ENCODE peak calls at places on chromosome 14, in four cellular contexts. F is naive thymus-derived CD4-positive, alpha-beta T cell; N is GM23338; W is mammary epithelial cell. E is an unnamed sample.
A peak's percentile ranks its signal among the peaks of the same experiment; 100 is the strongest.

GRCh38 chr14:89137514-89138163 is 279.4 kb downstream of the FOXN3 start:
- DNase-seq in W (peak; percentile 94), F (no peak), N (no peak), E (peak; percentile 95)

GRCh38 chr14:94158239-94158888 is 15.8 kb upstream of the PPP4R4 start:
- DNase-seq in N (no peak), F (no peak), W (peak; percentile 39), E (no peak)

GRCh38 chr14:45426685-45427282 is 173.8 kb upstream of the MIS18BP1 start:
- DNase-seq in N (peak; percentile 93), F (no peak), W (peak; percentile 49), E (no peak)

GRCh38 chr14:76486251-76486743 is 110.4 kb downstream of the ESRRB start:
- DNase-seq in F (no peak), N (no peak), W (no peak), E (no peak)

GRCh38 chr14:101715209-101716076 is 46.1 kb upstream of the PPP2R5C start:
- DNase-seq in F (no peak), N (no peak), W (no peak), E (no peak)

GRCh38 chr14:33475623-33476022 is 475.3 kb downstream of the EGLN3 start:
- DNase-seq in F (no peak), W (peak; percentile 38), N (peak; percentile 96), E (no peak)

GRCh38 chr14:78921856-78922255 is 751.7 kb downstream of the NRXN3 start:
- DNase-seq in F (no peak), W (no peak), N (no peak), E (no peak)

GRCh38 chr14:63486729-63487128 is 56.4 kb downstream of the PPP2R5E start:
- DNase-seq in F (no peak), N (no peak), W (no peak), E (no peak)

GRCh38 chr14:69685716-69686115 is 74.3 kb downstream of the SUSD6 start:
- DNase-seq in N (no peak), F (no peak), W (peak; percentile 77), E (peak; percentile 69)

GRCh38 chr14:64654072-64654899 is 49.9 kb upstream of the PLEKHG3 start:
- DNase-seq in W (peak; percentile 91), F (no peak), N (no peak), E (no peak)

DNA sequence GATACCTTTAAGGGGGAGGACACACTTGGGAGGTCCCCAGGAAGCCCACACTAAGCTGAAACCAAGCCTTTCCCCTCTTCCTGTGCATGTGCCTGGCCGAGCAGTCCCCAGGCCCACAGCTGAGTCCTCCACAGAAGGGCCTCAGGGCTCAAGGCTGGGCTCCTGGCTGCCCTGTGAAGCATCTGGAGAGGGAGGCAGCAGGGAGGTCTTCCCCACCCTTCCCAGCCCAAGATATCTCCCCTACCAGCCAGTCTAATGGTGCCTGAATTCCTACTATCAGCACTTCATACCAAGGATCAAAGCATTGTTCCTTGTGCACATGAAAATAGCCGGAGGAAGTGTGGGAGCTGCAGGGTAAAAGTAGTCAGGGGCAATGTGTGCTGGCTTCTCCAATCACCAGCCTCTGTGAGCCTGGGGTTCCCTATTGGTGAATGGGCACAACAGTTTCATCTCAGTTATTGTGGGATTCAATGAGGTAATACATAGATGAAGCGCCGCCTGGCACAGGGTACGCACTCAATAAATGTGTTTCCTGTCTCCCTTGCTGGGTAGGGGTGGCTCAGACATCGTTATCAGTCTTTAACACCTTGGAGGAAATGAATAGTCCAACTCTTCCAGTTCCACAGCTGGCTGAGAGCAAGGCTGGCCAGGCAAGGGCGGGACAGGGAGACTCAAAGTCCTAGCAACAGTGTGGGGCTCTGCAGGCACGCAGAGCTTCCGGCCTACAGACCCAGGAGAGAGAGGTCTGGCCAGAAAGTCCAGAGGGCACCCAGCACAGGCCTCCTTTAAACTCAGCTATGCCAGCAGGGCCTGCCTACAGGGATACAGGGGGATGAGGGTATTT is 39.1 kb upstream of the PNMA1 start:
- DNase-seq in W (no peak), N (no peak), F (no peak), E (peak; percentile 69)
- H3K27ac ChIP-seq in W (peak overlapping the region; percentile 91), N (no peak overlapping the region), F (peak overlapping the region; percentile 86), E (peak overlapping the region; percentile 99)

GRCh38 chr14:22159049-22159448 is 430.0 kb downstream of the DAD1 start:
- DNase-seq in N (no peak), W (peak; percentile 91), F (no peak), E (no peak)

GRCh38 chr14:22155582-22155981 is 433.4 kb downstream of the DAD1 start:
- DNase-seq in N (no peak), F (no peak), W (peak; percentile 41), E (no peak)

GRCh38 chr14:22158560-22158959 is 430.5 kb downstream of the DAD1 start:
- DNase-seq in F (no peak), N (no peak), W (no peak), E (no peak)

GRCh38 chr14:22163051-22163450 is 426.0 kb downstream of the DAD1 start:
- DNase-seq in W (no peak), F (no peak), N (peak; percentile 66), E (no peak)

DNA sequence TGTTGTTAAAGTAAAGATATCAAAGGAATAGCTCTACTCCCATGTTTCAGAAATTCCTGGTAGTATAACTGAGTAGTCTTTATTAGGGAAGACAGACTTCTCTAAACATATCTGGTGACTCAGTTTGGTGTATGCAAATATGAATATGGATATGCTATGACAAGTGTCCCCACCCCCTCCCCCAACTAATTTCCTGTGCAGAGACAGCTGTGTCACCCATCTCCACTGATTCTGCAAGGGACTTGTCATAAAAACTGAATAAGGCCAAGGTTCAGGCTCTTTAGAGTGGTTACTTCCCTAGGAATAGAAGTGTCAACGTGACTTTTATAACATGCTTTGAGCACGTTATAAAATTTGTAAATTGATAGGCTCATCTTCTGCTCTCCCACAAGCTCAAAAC is 429.1 kb downstream of the DAD1 start:
- DNase-seq in N (no peak), W (no peak), F (no peak), E (no peak)
- H3K27ac ChIP-seq in N (no peak overlapping the region), W (no peak overlapping the region), F (no peak overlapping the region), E (no peak overlapping the region)

GRCh38 chr14:83290447-83290846 is 1756.8 kb upstream of the SEL1L start:
- DNase-seq in W (no peak), F (no peak), N (no peak), E (no peak)
- H3K27ac ChIP-seq in W (no peak overlapping the region), F (no peak overlapping the region), N (no peak overlapping the region), E (no peak overlapping the region)

GRCh38 chr14:90645842-90646443 is 170.3 kb downstream of the TTC7B start:
- DNase-seq in W (peak; percentile 75), F (no peak), N (peak; percentile 81), E (no peak)

GRCh38 chr14:90642239-90642717 is 174.0 kb downstream of the TTC7B start:
- DNase-seq in N (peak; percentile 84), W (no peak), F (no peak), E (no peak)

GRCh38 chr14:90641111-90642010 is 174.9 kb downstream of the TTC7B start:
- DNase-seq in F (no peak), N (peak; percentile 67), W (no peak), E (no peak)

GRCh38 chr14:90644882-90645281 is 171.3 kb downstream of the TTC7B start:
- DNase-seq in F (no peak), W (peak; percentile 12), N (no peak), E (peak; percentile 63)

DNA sequence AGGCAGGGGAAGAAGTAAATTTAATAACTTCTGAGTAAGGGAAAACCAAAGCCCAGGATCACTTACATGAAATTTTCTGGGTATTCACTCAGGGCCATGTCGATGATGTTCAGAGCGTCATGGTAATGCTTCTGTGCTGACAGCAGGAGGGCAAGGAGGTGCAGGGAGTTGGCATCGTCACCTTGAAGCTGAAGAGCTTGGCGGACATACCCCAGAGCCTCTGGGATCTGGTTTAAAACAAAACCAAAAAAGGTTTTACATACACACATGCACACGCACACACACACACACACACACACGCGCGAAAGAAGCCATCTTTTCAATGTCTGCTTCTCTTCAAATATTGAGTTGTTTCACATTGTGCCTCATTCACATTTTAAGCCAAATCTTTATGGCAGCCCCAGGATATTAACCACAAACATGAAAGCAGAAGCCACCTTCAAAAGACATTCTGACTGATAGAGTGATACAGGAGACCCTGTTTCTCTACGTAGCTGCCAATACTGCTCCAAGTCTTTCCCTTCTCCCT is 172.2 kb downstream of the TTC7B start:
- DNase-seq in F (no peak), N (no peak), W (no peak), E (no peak)
- H3K27ac ChIP-seq in F (no peak overlapping the region), N (peak overlapping the region; percentile 92), W (no peak overlapping the region), E (no peak overlapping the region)

E was measured in aorta.